ENCODE peak calls at places on chromosomes 5 and 9, in eight cellular contexts. One of them, this sample, is unnamed.
A peak's percentile ranks its signal among the peaks of the same experiment; 100 is the strongest.

GRCh38 chr5:159324097-159324760 is 6.1 kb downstream of the IL12B start:
- DNase-seq in GM23248: peak; percentile 88
- DNase-seq in mammary epithelial cell: peak; percentile 58
- DNase-seq in CD4-positive, alpha-beta memory T cell: no peak
- DNase-seq in IMR-90: peak; percentile 90
- DNase-seq in uterus: no peak
- DNase-seq in esophagus squamous epithelium: no peak
- DNase-seq in heart right ventricle: no peak
- DNase-seq in this sample: no peak

GRCh38 chr5:16842916-16843315 is 93.2 kb downstream of the MYO10 start:
- DNase-seq in GM23248: no peak
- DNase-seq in mammary epithelial cell: no peak
- DNase-seq in CD4-positive, alpha-beta memory T cell: no peak
- DNase-seq in IMR-90: no peak
- DNase-seq in uterus: no peak
- DNase-seq in esophagus squamous epithelium: no peak
- DNase-seq in heart right ventricle: no peak
- DNase-seq in this sample: no peak

GRCh38 chr5:134552301-134552700 is 26.8 kb downstream of the JADE2 start:
- DNase-seq in GM23248: peak; percentile 95
- DNase-seq in mammary epithelial cell: peak; percentile 55
- DNase-seq in CD4-positive, alpha-beta memory T cell: no peak
- DNase-seq in IMR-90: peak; percentile 99
- DNase-seq in uterus: peak; percentile 65
- DNase-seq in esophagus squamous epithelium: no peak
- DNase-seq in heart right ventricle: peak; percentile 80
- DNase-seq in this sample: no peak

GRCh38 chr9:106798021-106798799 is 64.8 kb upstream of the ZNF462 start:
- DNase-seq in GM23248: no peak
- DNase-seq in mammary epithelial cell: no peak
- DNase-seq in CD4-positive, alpha-beta memory T cell: no peak
- DNase-seq in IMR-90: no peak
- DNase-seq in uterus: no peak
- DNase-seq in esophagus squamous epithelium: no peak
- DNase-seq in heart right ventricle: no peak
- DNase-seq in this sample: no peak

GRCh38 chr9:14133394-14133793 is 180.5 kb downstream of the NFIB start:
- DNase-seq in GM23248: no peak
- DNase-seq in mammary epithelial cell: no peak
- DNase-seq in CD4-positive, alpha-beta memory T cell: no peak
- DNase-seq in IMR-90: no peak
- DNase-seq in uterus: peak; percentile 24
- DNase-seq in esophagus squamous epithelium: no peak
- DNase-seq in heart right ventricle: no peak
- DNase-seq in this sample: no peak

GRCh38 chr5:163347671-163348070 is 89.7 kb upstream of the CCNG1 start:
- DNase-seq in GM23248: peak; percentile 64
- DNase-seq in mammary epithelial cell: peak; percentile 32
- DNase-seq in CD4-positive, alpha-beta memory T cell: peak; percentile 39
- DNase-seq in IMR-90: peak; percentile 55
- DNase-seq in uterus: no peak
- DNase-seq in esophagus squamous epithelium: no peak
- DNase-seq in heart right ventricle: peak; percentile 35
- DNase-seq in this sample: peak; percentile 25

GRCh38 chr5:161138751-161139455 is 286.9 kb upstream of the ATP10B start:
- DNase-seq in GM23248: no peak
- DNase-seq in mammary epithelial cell: no peak
- DNase-seq in CD4-positive, alpha-beta memory T cell: no peak
- DNase-seq in IMR-90: no peak
- DNase-seq in uterus: no peak
- DNase-seq in esophagus squamous epithelium: no peak
- DNase-seq in heart right ventricle: no peak
- DNase-seq in this sample: no peak

GRCh38 chr5:38193015-38193581 is 65.3 kb upstream of the EGFLAM start:
- DNase-seq in GM23248: peak; percentile 84
- DNase-seq in mammary epithelial cell: peak; percentile 38
- DNase-seq in CD4-positive, alpha-beta memory T cell: peak; percentile 27
- DNase-seq in IMR-90: peak; percentile 53
- DNase-seq in uterus: peak; percentile 54
- DNase-seq in esophagus squamous epithelium: no peak
- DNase-seq in heart right ventricle: peak; percentile 56
- DNase-seq in this sample: peak; percentile 41

GRCh38 chr9:9061599-9061998 is 1262.0 kb upstream of the DMAC1 start:
- DNase-seq in GM23248: no peak
- DNase-seq in mammary epithelial cell: no peak
- DNase-seq in CD4-positive, alpha-beta memory T cell: no peak
- DNase-seq in IMR-90: no peak
- DNase-seq in uterus: no peak
- DNase-seq in esophagus squamous epithelium: no peak
- DNase-seq in heart right ventricle: no peak
- DNase-seq in this sample: no peak

GRCh38 chr9:14296462-14296861 is 17.5 kb downstream of the NFIB start:
- DNase-seq in GM23248: no peak
- DNase-seq in mammary epithelial cell: no peak
- DNase-seq in CD4-positive, alpha-beta memory T cell: no peak
- DNase-seq in IMR-90: no peak
- DNase-seq in uterus: no peak
- DNase-seq in esophagus squamous epithelium: no peak
- DNase-seq in heart right ventricle: peak; percentile 42
- DNase-seq in this sample: no peak

GRCh38 chr5:127872494-127872893 is 169.3 kb downstream of the CCDC192 start:
- DNase-seq in GM23248: no peak
- DNase-seq in mammary epithelial cell: no peak
- DNase-seq in CD4-positive, alpha-beta memory T cell: no peak
- DNase-seq in IMR-90: no peak
- DNase-seq in uterus: peak; percentile 40
- DNase-seq in esophagus squamous epithelium: no peak
- DNase-seq in heart right ventricle: peak; percentile 8
- DNase-seq in this sample: no peak

GRCh38 chr5:151696470-151697061 is 9.9 kb upstream of the SPARC start:
- DNase-seq in GM23248: peak; percentile 100
- DNase-seq in mammary epithelial cell: peak; percentile 75
- DNase-seq in CD4-positive, alpha-beta memory T cell: no peak
- DNase-seq in IMR-90: peak; percentile 99
- DNase-seq in uterus: peak; percentile 90
- DNase-seq in esophagus squamous epithelium: peak; percentile 6
- DNase-seq in heart right ventricle: peak; percentile 61
- DNase-seq in this sample: no peak

GRCh38 chr9:35611230-35611797 is 6.3 kb downstream of the TESK1 start:
- DNase-seq in GM23248: peak; percentile 74
- DNase-seq in mammary epithelial cell: peak; percentile 12
- DNase-seq in CD4-positive, alpha-beta memory T cell: peak; percentile 57
- DNase-seq in IMR-90: peak; percentile 35
- DNase-seq in uterus: no peak
- DNase-seq in esophagus squamous epithelium: no peak
- DNase-seq in heart right ventricle: no peak
- DNase-seq in this sample: peak; percentile 49

GRCh38 chr5:150082364-150082763 is 4.0 kb downstream of the CSF1R start:
- DNase-seq in GM23248: no peak
- DNase-seq in mammary epithelial cell: no peak
- DNase-seq in CD4-positive, alpha-beta memory T cell: no peak
- DNase-seq in IMR-90: no peak
- DNase-seq in uterus: no peak
- DNase-seq in esophagus squamous epithelium: no peak
- DNase-seq in heart right ventricle: no peak
- DNase-seq in this sample: no peak

GRCh38 chr5:11407553-11408145 is 496.6 kb downstream of the CTNND2 start:
- DNase-seq in GM23248: no peak
- DNase-seq in mammary epithelial cell: no peak
- DNase-seq in CD4-positive, alpha-beta memory T cell: no peak
- DNase-seq in IMR-90: no peak
- DNase-seq in uterus: no peak
- DNase-seq in esophagus squamous epithelium: no peak
- DNase-seq in heart right ventricle: no peak
- DNase-seq in this sample: no peak

GRCh38 chr9:81032831-81033230 is 656.5 kb downstream of the TLE1 start:
- DNase-seq in GM23248: peak; percentile 9
- DNase-seq in mammary epithelial cell: peak; percentile 16
- DNase-seq in CD4-positive, alpha-beta memory T cell: no peak
- DNase-seq in IMR-90: peak; percentile 59
- DNase-seq in uterus: no peak
- DNase-seq in esophagus squamous epithelium: no peak
- DNase-seq in heart right ventricle: no peak
- DNase-seq in this sample: no peak

GRCh38 chr9:130453487-130453886 is 8.7 kb downstream of the ASS1 start:
- DNase-seq in GM23248: no peak
- DNase-seq in mammary epithelial cell: peak; percentile 18
- DNase-seq in CD4-positive, alpha-beta memory T cell: no peak
- DNase-seq in IMR-90: peak; percentile 34
- DNase-seq in uterus: peak; percentile 63
- DNase-seq in esophagus squamous epithelium: no peak
- DNase-seq in heart right ventricle: peak; percentile 53
- DNase-seq in this sample: no peak

GRCh38 chr5:72599519-72600400 is 92.5 kb upstream of the ZNF366 start:
- DNase-seq in GM23248: peak; percentile 72
- DNase-seq in mammary epithelial cell: peak; percentile 77
- DNase-seq in CD4-positive, alpha-beta memory T cell: no peak
- DNase-seq in IMR-90: peak; percentile 51
- DNase-seq in uterus: no peak
- DNase-seq in esophagus squamous epithelium: no peak
- DNase-seq in heart right ventricle: no peak
- DNase-seq in this sample: no peak
- H3K4me3 ChIP-seq in GM23248: peak overlapping the region; percentile 39
- H3K4me3 ChIP-seq in mammary epithelial cell: no peak overlapping the region
- H3K4me3 ChIP-seq in CD4-positive, alpha-beta memory T cell: no peak overlapping the region
- H3K4me3 ChIP-seq in IMR-90: no peak overlapping the region
- H3K4me3 ChIP-seq in uterus: no peak overlapping the region
- H3K4me3 ChIP-seq in esophagus squamous epithelium: no peak overlapping the region
- H3K4me3 ChIP-seq in heart right ventricle: no peak overlapping the region
- H3K4me3 ChIP-seq in this sample: no peak overlapping the region

GRCh38 chr5:173028811-173029327 is 27.3 kb upstream of the CREBRF start:
- DNase-seq in GM23248: no peak
- DNase-seq in mammary epithelial cell: no peak
- DNase-seq in CD4-positive, alpha-beta memory T cell: no peak
- DNase-seq in IMR-90: no peak
- DNase-seq in uterus: no peak
- DNase-seq in esophagus squamous epithelium: no peak
- DNase-seq in heart right ventricle: no peak
- DNase-seq in this sample: no peak

GRCh38 chr5:173035904-173036707 is 20.0 kb upstream of the CREBRF start:
- DNase-seq in GM23248: no peak
- DNase-seq in mammary epithelial cell: no peak
- DNase-seq in CD4-positive, alpha-beta memory T cell: no peak
- DNase-seq in IMR-90: no peak
- DNase-seq in uterus: no peak
- DNase-seq in esophagus squamous epithelium: no peak
- DNase-seq in heart right ventricle: no peak
- DNase-seq in this sample: no peak

GRCh38 chr5:173029499-173029921 is 26.6 kb upstream of the CREBRF start:
- DNase-seq in GM23248: no peak
- DNase-seq in mammary epithelial cell: no peak
- DNase-seq in CD4-positive, alpha-beta memory T cell: no peak
- DNase-seq in IMR-90: no peak
- DNase-seq in uterus: no peak
- DNase-seq in esophagus squamous epithelium: no peak
- DNase-seq in heart right ventricle: peak; percentile 37
- DNase-seq in this sample: no peak

GRCh38 chr5:173027905-173028304 is 28.2 kb upstream of the CREBRF start:
- DNase-seq in GM23248: no peak
- DNase-seq in mammary epithelial cell: no peak
- DNase-seq in CD4-positive, alpha-beta memory T cell: no peak
- DNase-seq in IMR-90: no peak
- DNase-seq in uterus: no peak
- DNase-seq in esophagus squamous epithelium: no peak
- DNase-seq in heart right ventricle: no peak
- DNase-seq in this sample: no peak

GRCh38 chr5:173032730-173033129 is 23.4 kb upstream of the CREBRF start:
- DNase-seq in GM23248: no peak
- DNase-seq in mammary epithelial cell: no peak
- DNase-seq in CD4-positive, alpha-beta memory T cell: no peak
- DNase-seq in IMR-90: no peak
- DNase-seq in uterus: no peak
- DNase-seq in esophagus squamous epithelium: no peak
- DNase-seq in heart right ventricle: no peak
- DNase-seq in this sample: no peak
- H3K4me1 ChIP-seq in GM23248: peaks cover 19% of the 10 kb centered on the region
- H3K4me1 ChIP-seq in mammary epithelial cell: peaks cover 7% of the 10 kb centered on the region
- H3K4me1 ChIP-seq in CD4-positive, alpha-beta memory T cell: peaks cover 63% of the 10 kb centered on the region
- H3K4me1 ChIP-seq in IMR-90: peaks cover 21% of the 10 kb centered on the region
- H3K4me1 ChIP-seq in uterus: no peaks in the 10 kb centered on the region
- H3K4me1 ChIP-seq in esophagus squamous epithelium: peaks cover 50% of the 10 kb centered on the region
- H3K4me1 ChIP-seq in heart right ventricle: peaks cover 47% of the 10 kb centered on the region
- H3K4me1 ChIP-seq in this sample: peaks cover 53% of the 10 kb centered on the region

DNA sequence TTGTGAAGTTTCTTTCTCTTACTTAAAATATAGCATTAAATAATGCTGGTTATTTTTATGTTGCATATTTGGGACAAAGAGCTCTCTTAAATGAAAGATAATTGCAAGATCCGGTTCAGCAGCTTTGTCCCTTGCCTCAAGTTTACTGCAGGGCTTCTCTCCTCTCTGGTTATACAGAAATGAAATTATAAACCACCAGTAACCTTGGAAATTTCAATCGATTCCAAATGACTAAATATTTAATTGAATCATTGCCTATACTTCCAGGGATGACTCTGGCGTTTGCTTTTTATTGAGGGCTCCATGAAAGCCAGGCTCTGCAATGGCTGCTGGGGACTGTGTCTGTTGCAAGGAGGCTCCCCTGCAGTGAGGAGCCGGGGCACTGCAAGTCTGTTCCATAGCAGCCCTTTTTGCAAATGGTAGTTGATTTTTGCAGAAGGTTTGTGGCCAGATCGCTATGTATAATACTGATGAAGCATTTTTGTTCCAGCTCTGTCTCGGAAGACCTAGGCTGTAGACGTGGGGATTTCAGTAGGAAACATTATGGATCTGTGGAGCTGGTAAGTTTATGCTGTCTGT is at the start of gene GARNL3:
- DNase-seq in GM23248: no peak
- DNase-seq in mammary epithelial cell: no peak
- DNase-seq in CD4-positive, alpha-beta memory T cell: no peak
- DNase-seq in IMR-90: no peak
- DNase-seq in uterus: no peak
- DNase-seq in esophagus squamous epithelium: no peak
- DNase-seq in heart right ventricle: no peak
- DNase-seq in this sample: no peak
- H3K27ac ChIP-seq in GM23248: no peak within 1 kb of the TSS
- H3K27ac ChIP-seq in mammary epithelial cell: no peak within 1 kb of the TSS
- H3K27ac ChIP-seq in CD4-positive, alpha-beta memory T cell: no peak within 1 kb of the TSS
- H3K27ac ChIP-seq in IMR-90: no peak within 1 kb of the TSS
- H3K27ac ChIP-seq in uterus: no peak within 1 kb of the TSS
- H3K27ac ChIP-seq in esophagus squamous epithelium: peak within 1 kb of the TSS; percentile 22
- H3K27ac ChIP-seq in heart right ventricle: peak within 1 kb of the TSS; percentile 64
- H3K27ac ChIP-seq in this sample: no peak within 1 kb of the TSS

DNA sequence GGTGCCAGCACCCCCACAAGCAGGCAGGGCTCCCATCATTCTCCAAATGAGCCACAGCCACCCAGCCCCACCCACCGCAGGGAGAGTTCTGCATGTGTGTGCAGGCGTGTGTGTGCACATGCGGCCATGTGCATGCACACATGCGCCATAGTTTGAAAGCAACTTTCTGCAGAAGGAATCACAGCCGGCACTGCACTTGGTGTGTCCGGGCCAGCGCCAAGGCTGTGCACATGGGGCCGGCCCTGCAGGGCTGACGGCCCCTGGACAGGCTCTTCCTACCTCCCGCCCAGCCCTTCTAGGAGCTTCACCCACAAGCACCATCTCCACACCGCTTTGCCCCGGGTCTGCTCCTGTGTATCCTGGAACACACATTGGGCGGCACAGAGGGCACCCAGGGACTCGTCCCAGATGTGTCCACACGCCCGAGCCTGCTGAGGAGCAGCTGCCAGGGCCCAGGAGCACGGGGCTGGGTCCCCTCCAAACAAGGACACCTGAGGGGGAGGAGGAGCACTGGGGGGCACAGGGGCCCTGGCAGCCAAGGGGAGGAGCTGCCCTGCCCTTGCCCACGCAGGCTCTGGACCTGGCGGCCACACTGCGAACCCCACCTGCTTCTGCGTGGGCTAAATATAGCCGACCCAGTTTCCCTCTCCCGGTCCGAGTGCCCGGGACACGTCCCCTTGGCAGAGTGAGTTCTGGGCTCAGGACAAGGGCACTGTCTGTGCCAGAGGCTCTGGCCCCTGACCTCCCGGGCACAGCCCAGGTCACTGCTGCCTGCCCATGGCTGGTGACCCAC is 19.1 kb downstream of the TPPP start:
- DNase-seq in GM23248: peak; percentile 30
- DNase-seq in mammary epithelial cell: peak; percentile 10
- DNase-seq in CD4-positive, alpha-beta memory T cell: no peak
- DNase-seq in IMR-90: no peak
- DNase-seq in uterus: no peak
- DNase-seq in esophagus squamous epithelium: no peak
- DNase-seq in heart right ventricle: peak; percentile 29
- DNase-seq in this sample: no peak
- H3K4me3 ChIP-seq in GM23248: no peak overlapping the region
- H3K4me3 ChIP-seq in mammary epithelial cell: no peak overlapping the region
- H3K4me3 ChIP-seq in CD4-positive, alpha-beta memory T cell: no peak overlapping the region
- H3K4me3 ChIP-seq in IMR-90: no peak overlapping the region
- H3K4me3 ChIP-seq in uterus: no peak overlapping the region
- H3K4me3 ChIP-seq in esophagus squamous epithelium: no peak overlapping the region
- H3K4me3 ChIP-seq in heart right ventricle: no peak overlapping the region
- H3K4me3 ChIP-seq in this sample: no peak overlapping the region